ENCODE peak calls at places on chromosomes 12 and 14, in seven cellular contexts. A, Q, U, E, G, S and J are unnamed samples.

GRCh38 chr12:66188584-66189475 is at the start of gene IRAK3:
- DNase-seq in U (no peak), E (peak), A (peak), S (no peak), Q (no peak), G (no peak), J (peak)

GRCh38 chr14:89327771-89328212 is 89.2 kb downstream of the FOXN3 start:
- DNase-seq in S (peak), G (peak), E (no peak), A (peak), Q (no peak), U (no peak), J (no peak)

GRCh38 chr12:132478845-132479244 is 11.1 kb upstream of the FBRSL1 start:
- DNase-seq in U (no peak), E (no peak), G (no peak), S (no peak), Q (no peak), A (no peak), J (no peak)

GRCh38 chr14:57268161-57269067 is at the start of the genes AP5M1 and EXOC5:
- DNase-seq in Q (peak), G (peak), U (peak), S (peak), A (peak), E (peak), J (peak)

GRCh38 chr14:89025581-89026236 is 201.3 kb downstream of the TTC8 start:
- DNase-seq in A (peak), U (no peak), S (no peak), G (peak), Q (no peak), E (no peak), J (no peak)

GRCh38 chr14:77593501-77593911 is 22.9 kb downstream of the SPTLC2 start:
- DNase-seq in Q (no peak), E (no peak), U (peak), A (no peak), G (no peak), S (no peak), J (peak)

GRCh38 chr12:19614601-19615442 is 175.5 kb downstream of the AEBP2 start:
- DNase-seq in E (no peak), G (no peak), U (no peak), S (no peak), A (no peak), Q (no peak), J (no peak)

GRCh38 chr12:41663487-41664258 is 475.6 kb downstream of the PDZRN4 start:
- DNase-seq in U (peak), A (no peak), Q (no peak), S (peak), G (no peak), E (no peak), J (peak)

GRCh38 chr14:102579696-102580551 is 12.5 kb upstream of the RCOR1 start:
- DNase-seq in Q (peak), E (no peak), G (peak), S (no peak), A (peak), U (no peak), J (peak)

GRCh38 chr12:130870442-130871285 is 1.2 kb upstream of the RAN start:
- DNase-seq in U (peak), G (peak), Q (peak), A (peak), E (peak), S (peak), J (peak)
- H3K4me3 ChIP-seq in U (peak), G (peak), Q (peak), A (peak), E (peak), S (peak), J (peak)

GRCh38 chr12:108237272-108237671 is 101.8 kb downstream of the CMKLR1 start:
- DNase-seq in G (no peak), E (no peak), Q (no peak), A (no peak), S (no peak), U (no peak), J (no peak)
- TF ChIP-seq CTCF in G (peak), E (no peak), Q (peak), A (no peak), S (peak), U (peak), J (no peak)

GRCh38 chr12:110282956-110283817 is 2.1 kb downstream of the ATP2A2 start:
- DNase-seq in Q (no peak), S (no peak), G (no peak), U (peak), A (peak), E (no peak), J (no peak)
- H3K4me3 ChIP-seq in Q (peak), S (peak), G (peak), U (peak), A (peak), E (peak), J (peak)

DNA sequence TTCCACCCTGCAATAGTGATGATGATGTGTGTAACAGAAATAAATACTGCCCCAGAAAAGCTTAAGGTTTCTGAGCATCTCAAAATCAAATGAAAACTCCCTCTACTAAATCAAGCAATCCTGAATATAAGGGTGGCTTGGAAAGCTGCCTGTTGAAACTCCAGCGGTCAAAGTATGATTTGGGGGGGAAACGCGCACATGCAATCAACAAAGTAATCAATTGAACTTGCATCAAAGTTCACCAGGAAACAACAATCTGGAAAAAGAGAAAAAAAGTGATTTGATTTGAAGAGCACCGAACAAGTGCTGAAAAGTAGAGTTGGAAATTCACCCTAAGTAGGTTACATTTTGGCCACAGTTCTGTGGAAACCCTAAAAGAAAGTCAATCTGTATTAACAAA is 720 bp downstream of the CNIH1 start:
- DNase-seq in Q (no peak), E (no peak), G (no peak), U (peak), A (no peak), S (no peak), J (peak)
- TF ChIP-seq CTCF in Q (no peak), E (no peak), G (no peak), U (no peak), A (no peak), S (no peak), J (no peak)

GRCh38 chr14:91866511-91867295 is 633 bp downstream of the TC2N start:
- DNase-seq in A (no peak), Q (no peak), G (no peak), S (no peak), E (no peak), U (no peak), J (no peak)

GRCh38 chr14:91862417-91862816 is 4.9 kb downstream of the TC2N start:
- DNase-seq in S (no peak), E (no peak), Q (no peak), U (no peak), G (no peak), A (no peak), J (no peak)

GRCh38 chr14:91869556-91869955 is 2.2 kb upstream of the TC2N start:
- DNase-seq in S (peak), Q (no peak), A (no peak), U (no peak), G (no peak), E (no peak), J (no peak)

GRCh38 chr14:91867316-91867988 is at the start of gene TC2N:
- DNase-seq in Q (no peak), U (no peak), E (no peak), G (no peak), S (no peak), A (no peak), J (no peak)

DNA sequence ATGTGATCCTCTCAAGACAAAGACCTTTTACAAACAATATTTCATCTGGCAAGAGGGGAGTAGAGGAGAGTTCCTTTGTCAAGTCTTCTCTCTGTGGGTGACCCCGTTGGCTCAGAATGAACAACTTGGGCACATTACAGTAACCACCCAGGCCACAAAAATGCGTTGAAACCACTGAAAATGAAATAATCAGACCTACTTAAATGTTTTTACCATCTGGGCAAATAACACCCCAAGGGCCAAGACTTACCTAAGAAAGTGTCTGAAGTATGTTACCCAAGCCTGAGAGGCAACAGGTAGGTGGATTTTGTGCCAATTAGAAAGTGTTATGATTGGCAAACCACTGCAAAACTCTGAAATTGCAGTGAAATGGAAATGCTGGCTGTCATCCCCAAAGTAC is 1.3 kb downstream of the TC2N start:
- DNase-seq in U (no peak), Q (no peak), G (peak), E (no peak), S (peak), A (peak), J (no peak)
- H3K4me3 ChIP-seq in U (no peak), Q (no peak), G (no peak), E (no peak), S (no peak), A (no peak), J (no peak)

DNA sequence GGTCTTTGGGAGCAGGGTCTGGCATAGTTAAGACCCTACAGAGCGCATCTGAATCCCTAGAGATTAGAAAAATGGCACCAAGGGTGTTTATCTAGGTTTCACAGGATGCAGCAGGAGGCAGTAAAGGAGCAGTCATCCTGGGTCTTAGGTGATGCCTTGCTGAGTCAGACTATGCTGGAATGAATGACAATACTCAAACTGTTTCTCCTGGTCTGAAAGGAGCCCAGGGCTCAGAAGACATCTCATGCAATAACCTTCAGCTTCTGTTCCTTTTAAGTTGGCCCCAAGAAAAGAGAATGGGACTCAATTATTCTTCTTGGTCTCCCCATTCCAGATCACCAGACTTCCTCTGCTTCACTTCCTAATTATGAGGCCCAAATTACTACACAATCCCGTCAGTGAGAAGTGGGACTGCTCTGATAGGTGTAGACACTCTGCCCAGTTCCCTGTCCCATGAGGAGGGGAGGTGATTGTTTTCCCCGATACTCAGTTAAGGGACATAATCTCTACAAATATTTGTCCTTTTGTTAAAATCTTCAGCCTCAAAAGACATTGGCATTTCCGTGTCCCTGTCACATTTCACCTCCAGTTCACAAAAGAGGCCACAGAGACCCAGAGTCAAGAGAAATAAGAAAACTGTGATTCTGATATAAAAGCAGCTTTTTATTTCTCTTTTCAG is 14.8 kb upstream of the APOF start:
- DNase-seq in G (no peak), S (no peak), Q (no peak), E (no peak), A (peak), U (peak), J (peak)
- TF ChIP-seq CTCF in G (peak), S (no peak), Q (no peak), E (no peak), A (no peak), U (peak), J (peak)

GRCh38 chr14:22530101-22530500 is 58.9 kb downstream of the DAD1 start:
- DNase-seq in S (no peak), Q (no peak), E (no peak), A (no peak), U (no peak), G (no peak), J (no peak)
- H3K4me3 ChIP-seq in S (no peak), Q (no peak), E (no peak), A (no peak), U (no peak), G (no peak), J (no peak)

GRCh38 chr12:130043685-130044421 is 118.4 kb upstream of the FZD10 start:
- DNase-seq in U (no peak), E (peak), G (no peak), S (no peak), A (no peak), Q (no peak), J (no peak)

GRCh38 chr12:130044991-130045621 is 117.2 kb upstream of the FZD10 start:
- DNase-seq in Q (no peak), A (no peak), S (no peak), U (no peak), E (peak), G (no peak), J (no peak)

GRCh38 chr12:130041983-130042812 is 120.1 kb upstream of the FZD10 start:
- DNase-seq in A (no peak), G (no peak), Q (no peak), U (no peak), E (peak), S (no peak), J (no peak)
- TF ChIP-seq CTCF in A (no peak), G (no peak), Q (no peak), U (peak), E (peak), S (no peak), J (peak)

DNA sequence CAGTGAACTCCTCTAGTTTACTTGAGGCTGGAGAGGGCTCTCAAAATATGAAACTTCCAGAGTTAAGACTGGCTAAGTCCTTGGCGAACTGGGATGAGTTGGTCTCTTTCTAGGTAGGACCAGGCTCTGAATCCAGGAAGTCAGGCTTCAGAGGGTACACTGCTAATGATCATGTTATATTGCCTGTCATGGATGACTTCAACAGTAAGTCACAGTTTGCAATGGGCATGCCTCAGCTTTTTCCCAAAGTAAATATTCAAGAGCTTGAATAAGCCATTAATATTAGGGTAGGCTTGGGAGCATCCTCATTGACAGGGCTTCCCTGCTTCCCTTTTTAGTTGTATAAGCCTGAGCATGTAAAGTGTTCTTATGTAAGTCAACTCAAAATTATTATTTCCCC is 61.7 kb upstream of the PTHLH start:
- DNase-seq in S (no peak), G (no peak), A (no peak), E (no peak), Q (no peak), U (no peak), J (peak)
- H3K4me3 ChIP-seq in S (no peak), G (no peak), A (no peak), E (no peak), Q (no peak), U (no peak), J (no peak)

GRCh38 chr14:46920542-46920941 is 269.0 kb upstream of the RPL10L start:
- DNase-seq in E (no peak), S (no peak), G (no peak), A (no peak), U (no peak), Q (no peak), J (no peak)
- TF ChIP-seq CTCF in E (peak), S (peak), G (no peak), A (no peak), U (peak), Q (peak), J (no peak)